ENCODE peak calls at places on chromosome 3, in six cellular contexts. O is epithelial cell of esophagus, C is mammary epithelial cell, H is epithelial cell of proximal tubule, D is cardiac fibroblast, M is BE2C. A is an unnamed sample.

GRCh38 chr3:151841801-151842200 is 27.9 kb downstream of the AADAC start:
- DNase-seq in O (no peak), C (no peak), H (no peak), D (no peak), M (no peak), A (no peak)

GRCh38 chr3:24378313-24378712 is 116.3 kb downstream of the THRB start:
- DNase-seq in O (no peak), C (no peak), H (no peak), D (no peak), M (no peak), A (no peak)

GRCh38 chr3:134932035-134932434 is 137.0 kb downstream of the EPHB1 start:
- DNase-seq in O (no peak), C (no peak), H (no peak), D (no peak), M (no peak), A (no peak)

GRCh38 chr3:185149591-185149990 is 3.3 kb downstream of the C3orf70 start:
- DNase-seq in O (no peak), C (no peak), H (no peak), D (no peak), M (no peak), A (no peak)

GRCh38 chr3:157868168-157868567 is 238.1 kb downstream of the SHOX2 start:
- DNase-seq in O (no peak), C (no peak), H (no peak), D (peak), M (no peak), A (no peak)

GRCh38 chr3:102668247-102668646 is 233.4 kb downstream of the ZPLD1 start:
- DNase-seq in O (no peak), C (no peak), H (no peak), D (no peak), M (no peak), A (no peak)

GRCh38 chr3:100538339-100538706 is 45.9 kb downstream of the TMEM45A start:
- DNase-seq in O (peak), C (peak), H (no peak), D (peak), M (no peak), A (no peak)

GRCh38 chr3:18122264-18122663 is 302.9 kb downstream of the SATB1 start:
- DNase-seq in O (peak), C (peak), H (no peak), D (no peak), M (no peak), A (no peak)

GRCh38 chr3:169699070-169699469 is 35.6 kb upstream of the MECOM start:
- DNase-seq in O (no peak), C (no peak), H (no peak), D (peak), M (no peak), A (no peak)

GRCh38 chr3:149393355-149394165 is 16.1 kb upstream of the TM4SF1 start:
- DNase-seq in O (peak), C (peak), H (no peak), D (peak), M (peak), A (peak)

GRCh38 chr3:120244834-120245225 is 40.2 kb downstream of the GPR156 start:
- DNase-seq in O (no peak), C (no peak), H (no peak), D (peak), M (no peak), A (no peak)

GRCh38 chr3:155744091-155744625 is 713 bp downstream of the PLCH1 start:
- DNase-seq in O (peak), C (peak), H (no peak), D (peak), M (peak), A (no peak)

GRCh38 chr3:46482632-46483311 is 15.0 kb upstream of the RTP3 start:
- DNase-seq in O (peak), C (peak), H (no peak), D (peak), M (no peak), A (no peak)

GRCh38 chr3:134677196-134677986 is 26.6 kb upstream of the KY start:
- DNase-seq in O (no peak), C (no peak), H (no peak), D (peak), M (no peak), A (no peak)

GRCh38 chr3:141262306-141262705 is 30.7 kb downstream of the PXYLP1 start:
- DNase-seq in O (peak), C (peak), H (no peak), D (no peak), M (no peak), A (no peak)

GRCh38 chr3:114447545-114447944 is 153.7 kb downstream of the TIGIT start:
- DNase-seq in O (no peak), C (peak), H (no peak), D (no peak), M (no peak), A (no peak)

GRCh38 chr3:183437696-183438564 is 9.5 kb upstream of the MCF2L2 start:
- DNase-seq in O (no peak), C (no peak), H (no peak), D (no peak), M (no peak), A (no peak)

GRCh38 chr3:151037746-151038145 is 47.7 kb upstream of the MED12L start:
- DNase-seq in O (peak), C (peak), H (peak), D (peak), M (no peak), A (no peak)

GRCh38 chr3:124034016-124034808 is 42.3 kb upstream of the ROPN1 start:
- DNase-seq in O (peak), C (no peak), H (no peak), D (no peak), M (peak), A (no peak)

GRCh38 chr3:171890398-171890797 is 47.2 kb downstream of the TMEM212 start:
- DNase-seq in O (no peak), C (peak), H (no peak), D (no peak), M (no peak), A (no peak)

GRCh38 chr3:114827495-114827894 is 319.6 kb downstream of the ZBTB20 start:
- DNase-seq in O (peak), C (peak), H (peak), D (peak), M (peak), A (peak)

GRCh38 chr3:182829761-182830405 is 36.6 kb downstream of the ATP11B start:
- DNase-seq in O (peak), C (peak), H (no peak), D (no peak), M (no peak), A (no peak)

GRCh38 chr3:72077473-72078259 is 292.7 kb upstream of the PROK2 start:
- DNase-seq in O (no peak), C (no peak), H (no peak), D (no peak), M (no peak), A (no peak)

GRCh38 chr3:194592798-194593752 is 40.1 kb downstream of the TMEM44 start:
- DNase-seq in O (peak), C (peak), H (peak), D (peak), M (peak), A (no peak)

GRCh38 chr3:112136959-112137693 is 4.1 kb upstream of the GCSAM start:
- DNase-seq in O (peak), C (peak), H (no peak), D (peak), M (peak), A (no peak)

GRCh38 chr3:107283948-107284347 is 93.3 kb upstream of the CCDC54 start:
- DNase-seq in O (peak), C (no peak), H (no peak), D (peak), M (no peak), A (no peak)

GRCh38 chr3:85726241-85726640 is 767.5 kb downstream of the CADM2 start:
- DNase-seq in O (peak), C (peak), H (no peak), D (no peak), M (no peak), A (no peak)

GRCh38 chr3:151191095-151191494 is 11.9 kb downstream of the GPR171 start:
- DNase-seq in O (no peak), C (no peak), H (no peak), D (no peak), M (no peak), A (no peak)

GRCh38 chr3:143166376-143166775 is 46.8 kb downstream of the CHST2 start:
- DNase-seq in O (no peak), C (no peak), H (no peak), D (no peak), M (no peak), A (no peak)

GRCh38 chr3:31226331-31226730 is 306.4 kb upstream of the STT3B start:
- DNase-seq in O (no peak), C (no peak), H (no peak), D (no peak), M (no peak), A (no peak)

GRCh38 chr3:12303532-12303931 is 14.7 kb downstream of the PPARG start:
- DNase-seq in O (peak), C (peak), H (peak), D (peak), M (no peak), A (no peak)

DNA sequence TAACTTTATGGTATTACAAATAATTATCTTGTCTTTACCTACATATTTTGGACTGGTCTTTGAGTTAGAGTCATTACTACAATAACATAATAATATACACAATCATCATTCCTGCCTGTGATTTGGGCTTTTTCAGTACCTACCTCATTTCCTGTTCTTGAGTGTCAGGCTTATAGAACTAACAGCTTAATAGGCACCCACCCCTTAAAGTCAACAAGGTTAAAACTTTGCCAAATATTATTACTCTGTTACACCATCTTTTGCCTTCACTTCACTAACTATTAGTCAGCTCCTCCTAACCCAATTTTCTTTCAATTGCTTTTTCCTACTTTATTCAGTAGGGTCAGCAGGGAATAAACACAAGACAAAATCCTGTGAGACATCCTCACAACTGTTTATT is 488.7 kb upstream of the AGTR1 start:
- DNase-seq in O (no peak), C (no peak), H (no peak), D (no peak), M (no peak), A (no peak)
- H3K4me3 ChIP-seq in O (no peak), C (no peak), H (no peak), D (no peak), M (no peak), A (no peak)

GRCh38 chr3:77348244-77348855 is 308.5 kb downstream of the ROBO2 start:
- DNase-seq in O (peak), C (no peak), H (no peak), D (peak), M (peak), A (no peak)
- TF ChIP-seq CTCF in O (peak), C (no peak), H (peak), D (no peak), M (peak), A (no peak)

DNA sequence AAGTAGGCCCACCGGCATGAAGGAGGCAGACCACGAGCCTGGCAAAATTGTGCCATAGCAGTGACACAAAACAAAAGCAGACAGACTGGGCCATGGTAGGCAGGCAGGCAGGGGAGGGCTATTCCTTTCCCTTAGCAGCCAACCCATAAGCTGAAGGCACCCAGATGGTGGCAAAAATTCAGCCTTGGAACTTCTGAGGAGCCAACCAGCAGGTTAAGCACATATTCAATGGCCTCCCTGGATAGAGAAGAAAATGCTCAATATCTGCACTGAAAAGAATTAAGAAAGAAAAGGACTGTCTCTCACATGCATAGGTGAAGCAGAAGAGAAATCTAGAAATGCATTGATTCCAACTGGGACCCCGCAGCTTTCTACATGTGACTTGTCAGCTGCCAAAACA is 2.8 kb downstream of the PRICKLE2 start:
- DNase-seq in O (no peak), C (no peak), H (no peak), D (no peak), M (no peak), A (no peak)
- H3K4me3 ChIP-seq in O (no peak), C (no peak), H (peak), D (no peak), M (no peak), A (no peak)

DNA sequence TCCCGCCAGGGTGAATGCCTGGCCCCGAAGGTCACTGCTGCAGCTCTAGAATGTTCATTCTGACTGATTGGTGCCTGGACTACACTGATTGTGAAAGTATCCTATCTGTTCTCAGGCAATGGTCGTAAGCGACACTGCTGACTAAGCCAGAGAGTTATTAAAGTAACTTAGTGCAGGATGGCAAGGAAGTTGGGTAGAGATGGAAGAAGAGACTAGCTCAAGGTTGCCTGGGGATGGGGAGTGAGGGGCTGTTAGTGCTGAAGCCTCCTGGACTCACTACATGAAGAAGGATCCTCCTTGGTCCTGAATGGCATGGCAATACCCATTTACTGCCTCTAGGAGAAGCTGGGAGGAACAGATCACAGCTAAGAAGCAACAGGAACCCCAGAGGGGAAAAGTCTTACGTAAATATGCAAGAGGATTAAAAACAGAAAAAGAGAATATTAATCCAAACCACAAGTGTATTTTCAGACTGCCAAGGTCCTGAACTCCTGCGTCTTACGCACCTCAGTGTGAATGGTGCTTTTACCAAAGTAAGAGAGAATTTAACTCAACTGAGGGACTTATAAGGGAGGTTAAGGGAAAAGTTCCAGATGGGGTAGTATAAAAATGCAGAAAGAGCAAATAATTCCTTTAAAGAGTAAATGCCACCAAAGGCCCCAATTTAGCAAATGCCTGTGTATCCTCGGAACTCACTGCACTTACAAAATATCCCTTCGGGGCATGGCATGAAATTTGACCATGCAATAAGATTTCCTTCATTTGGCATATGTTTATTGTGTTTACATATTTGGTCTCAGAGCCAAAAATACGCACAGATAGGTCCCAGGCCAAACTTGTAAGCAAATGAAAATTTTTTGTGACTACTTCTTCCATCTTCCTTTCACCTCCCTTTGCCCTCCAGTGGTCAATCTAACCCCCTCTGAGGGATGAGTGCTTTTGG is 64.0 kb upstream of the DGKG start:
- DNase-seq in O (peak), C (peak), H (no peak), D (peak), M (no peak), A (no peak)
- TF ChIP-seq CTCF in O (peak), C (peak), H (peak), D (peak), M (peak), A (peak)

GRCh38 chr3:163556804-163557203 is 1521.5 kb downstream of the SI start:
- DNase-seq in O (no peak), C (no peak), H (no peak), D (no peak), M (no peak), A (no peak)
- H3K4me3 ChIP-seq in O (no peak), C (no peak), H (no peak), D (no peak), M (no peak), A (no peak)

GRCh38 chr3:41627477-41628087 is 334.3 kb downstream of the ULK4 start:
- DNase-seq in O (no peak), C (no peak), H (no peak), D (no peak), M (no peak), A (no peak)
- TF ChIP-seq CTCF in O (no peak), C (no peak), H (no peak), D (no peak), M (no peak), A (no peak)

DNA sequence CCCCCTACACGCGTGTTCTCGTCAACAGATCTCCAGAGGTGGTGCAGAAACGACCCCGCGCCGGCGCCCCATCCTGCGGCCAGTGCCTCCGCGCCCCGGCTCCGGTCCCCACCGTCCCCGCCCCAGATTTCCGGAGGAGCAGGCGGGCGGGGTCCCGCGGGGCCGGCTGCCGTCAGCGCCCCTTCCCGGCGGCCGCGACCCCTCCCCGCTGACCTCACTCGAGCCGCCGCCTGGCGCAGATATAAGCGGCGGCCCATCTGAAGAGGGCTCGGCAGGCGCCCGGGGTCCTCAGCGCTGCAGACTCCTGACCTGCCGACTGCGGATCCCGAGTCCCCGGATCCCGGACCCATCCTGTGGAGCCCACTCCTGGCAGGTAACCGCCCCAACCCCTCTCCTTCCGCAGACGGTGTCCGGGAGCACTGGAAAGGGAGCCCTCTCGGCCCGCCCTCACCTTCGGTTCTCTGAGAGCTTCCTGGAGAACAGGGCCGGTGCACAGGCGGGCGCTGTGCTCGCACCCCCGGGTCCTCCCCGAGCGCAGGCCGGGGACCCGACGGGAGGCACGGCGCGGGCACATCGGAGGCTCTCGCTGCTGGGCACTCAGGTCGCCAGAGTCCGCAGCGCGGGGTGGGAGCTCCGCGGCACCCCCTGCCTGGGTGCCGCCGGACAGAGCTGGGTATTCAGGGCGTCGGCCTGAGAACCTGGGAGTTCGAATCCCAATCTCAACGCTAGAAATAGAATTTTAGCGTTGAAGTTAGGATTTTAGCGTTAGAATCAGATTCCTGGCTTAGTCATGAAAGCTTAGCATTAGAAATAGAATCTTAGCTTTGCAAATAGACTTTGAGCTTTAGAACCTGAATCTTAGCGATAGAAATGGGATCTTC is at the start of gene TRH:
- DNase-seq in O (no peak), C (no peak), H (no peak), D (no peak), M (no peak), A (no peak)
- H3K4me3 ChIP-seq in O (no peak), C (no peak), H (no peak), D (no peak), M (peak), A (no peak)

GRCh38 chr3:3356836-3357235 is 177.3 kb upstream of the CRBN start:
- DNase-seq in O (no peak), C (no peak), H (no peak), D (no peak), M (no peak), A (no peak)
- TF ChIP-seq CTCF in O (no peak), C (no peak), H (no peak), D (no peak), M (no peak), A (no peak)

DNA sequence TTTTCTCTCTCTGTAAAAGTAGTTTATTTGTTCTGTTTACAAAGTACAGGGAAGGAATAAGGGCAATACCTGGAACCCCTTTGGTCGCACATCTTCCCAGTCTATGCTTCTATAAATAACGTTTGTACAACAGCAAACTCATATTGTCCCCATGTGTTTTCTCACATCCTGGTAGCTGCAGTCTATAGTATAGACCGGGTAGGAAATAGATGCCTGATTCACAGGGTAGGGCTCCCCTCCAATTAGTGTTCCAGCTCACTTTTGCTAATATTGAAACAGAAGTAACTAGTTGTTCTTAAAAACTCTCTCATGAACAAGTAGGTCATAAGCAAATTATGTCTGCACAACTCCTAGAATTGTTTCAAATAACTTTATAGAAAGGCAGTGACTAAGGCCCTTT is 17.7 kb downstream of the ATG7 start:
- DNase-seq in O (no peak), C (no peak), H (no peak), D (no peak), M (no peak), A (no peak)
- H3K4me3 ChIP-seq in O (no peak), C (no peak), H (no peak), D (no peak), M (no peak), A (no peak)

A was measured in GM12864.